ENCODE peak calls at places on chromosomes 7 and 10, in nine cellular contexts. One of them, this sample, is unnamed.

GRCh38 chr10:21427804-21428481 is 97.5 kb downstream of the SKIDA1 start:
- DNase-seq in heart right ventricle: no peak
- DNase-seq in mammary epithelial cell: peak
- DNase-seq in HFF-Myc: peak
- DNase-seq in upper lobe of right lung: no peak
- DNase-seq in Daoy: no peak
- DNase-seq in A549: peak
- DNase-seq in stimulated activated CD4-positive, alpha-beta T cell treated with anti-CD3 and anti-CD28 coated beads, Interleukin-2, amount 100 ng/mL, for 48 hours: no peak
- DNase-seq in activated T-helper 2 cell treated with anti-CD3 and anti-CD28 coated beads, Interferon-gamma antibody, Interleukin-2, Interleukin-4, amounts not matched to agents 10 μg/mL and 5 μg/mL and 100 μg/mL, durations not matched to agents 14 hours and 24 hours and 36 hours: no peak
- DNase-seq in this sample: no peak

GRCh38 chr10:97139651-97140283 is 46.0 kb downstream of the SLIT1 start:
- DNase-seq in HFF-Myc: no peak
- DNase-seq in heart right ventricle: no peak
- DNase-seq in mammary epithelial cell: no peak
- DNase-seq in Daoy: no peak
- DNase-seq in A549: no peak
- DNase-seq in activated T-helper 2 cell treated with anti-CD3 and anti-CD28 coated beads, Interferon-gamma antibody, Interleukin-2, Interleukin-4, amounts not matched to agents 10 μg/mL and 5 μg/mL and 100 μg/mL, durations not matched to agents 14 hours and 24 hours and 36 hours: no peak
- DNase-seq in stimulated activated CD4-positive, alpha-beta T cell treated with anti-CD3 and anti-CD28 coated beads, Interleukin-2, amount 100 ng/mL, for 48 hours: no peak
- DNase-seq in upper lobe of right lung: no peak
- DNase-seq in this sample: no peak

GRCh38 chr7:139341776-139342244 is 673 bp downstream of the FMC1 start:
- DNase-seq in Daoy: no peak
- DNase-seq in stimulated activated CD4-positive, alpha-beta T cell treated with anti-CD3 and anti-CD28 coated beads, Interleukin-2, amount 100 ng/mL, for 48 hours: no peak
- DNase-seq in heart right ventricle: no peak
- DNase-seq in upper lobe of right lung: no peak
- DNase-seq in A549: no peak
- DNase-seq in activated T-helper 2 cell treated with anti-CD3 and anti-CD28 coated beads, Interferon-gamma antibody, Interleukin-2, Interleukin-4, amounts not matched to agents 10 μg/mL and 5 μg/mL and 100 μg/mL, durations not matched to agents 14 hours and 24 hours and 36 hours: no peak
- DNase-seq in mammary epithelial cell: no peak
- DNase-seq in HFF-Myc: no peak
- DNase-seq in this sample: no peak

GRCh38 chr10:89894051-89894450 is 192.7 kb downstream of the KIF20B start:
- DNase-seq in upper lobe of right lung: no peak
- DNase-seq in HFF-Myc: no peak
- DNase-seq in heart right ventricle: no peak
- DNase-seq in Daoy: no peak
- DNase-seq in mammary epithelial cell: no peak
- DNase-seq in activated T-helper 2 cell treated with anti-CD3 and anti-CD28 coated beads, Interferon-gamma antibody, Interleukin-2, Interleukin-4, amounts not matched to agents 10 μg/mL and 5 μg/mL and 100 μg/mL, durations not matched to agents 14 hours and 24 hours and 36 hours: no peak
- DNase-seq in A549: no peak
- DNase-seq in stimulated activated CD4-positive, alpha-beta T cell treated with anti-CD3 and anti-CD28 coated beads, Interleukin-2, amount 100 ng/mL, for 48 hours: no peak
- DNase-seq in this sample: no peak

GRCh38 chr10:15379043-15379442 is 8.0 kb upstream of the FAM171A1 start:
- DNase-seq in stimulated activated CD4-positive, alpha-beta T cell treated with anti-CD3 and anti-CD28 coated beads, Interleukin-2, amount 100 ng/mL, for 48 hours: no peak
- DNase-seq in activated T-helper 2 cell treated with anti-CD3 and anti-CD28 coated beads, Interferon-gamma antibody, Interleukin-2, Interleukin-4, amounts not matched to agents 10 μg/mL and 5 μg/mL and 100 μg/mL, durations not matched to agents 14 hours and 24 hours and 36 hours: no peak
- DNase-seq in heart right ventricle: no peak
- DNase-seq in mammary epithelial cell: no peak
- DNase-seq in upper lobe of right lung: no peak
- DNase-seq in Daoy: no peak
- DNase-seq in HFF-Myc: no peak
- DNase-seq in A549: no peak
- DNase-seq in this sample: no peak

GRCh38 chr7:73742753-73743641 is 4.4 kb upstream of the ABHD11 start:
- DNase-seq in Daoy: peak
- DNase-seq in mammary epithelial cell: no peak
- DNase-seq in A549: peak
- DNase-seq in HFF-Myc: no peak
- DNase-seq in activated T-helper 2 cell treated with anti-CD3 and anti-CD28 coated beads, Interferon-gamma antibody, Interleukin-2, Interleukin-4, amounts not matched to agents 10 μg/mL and 5 μg/mL and 100 μg/mL, durations not matched to agents 14 hours and 24 hours and 36 hours: no peak
- DNase-seq in upper lobe of right lung: peak
- DNase-seq in stimulated activated CD4-positive, alpha-beta T cell treated with anti-CD3 and anti-CD28 coated beads, Interleukin-2, amount 100 ng/mL, for 48 hours: no peak
- DNase-seq in heart right ventricle: no peak
- DNase-seq in this sample: no peak

GRCh38 chr10:73586583-73586984 is 4.6 kb downstream of the USP54 start:
- DNase-seq in HFF-Myc: no peak
- DNase-seq in heart right ventricle: no peak
- DNase-seq in A549: peak
- DNase-seq in activated T-helper 2 cell treated with anti-CD3 and anti-CD28 coated beads, Interferon-gamma antibody, Interleukin-2, Interleukin-4, amounts not matched to agents 10 μg/mL and 5 μg/mL and 100 μg/mL, durations not matched to agents 14 hours and 24 hours and 36 hours: no peak
- DNase-seq in stimulated activated CD4-positive, alpha-beta T cell treated with anti-CD3 and anti-CD28 coated beads, Interleukin-2, amount 100 ng/mL, for 48 hours: no peak
- DNase-seq in mammary epithelial cell: peak
- DNase-seq in upper lobe of right lung: no peak
- DNase-seq in Daoy: peak
- DNase-seq in this sample: no peak

GRCh38 chr7:35685781-35686180 is 9.2 kb downstream of the HERPUD2 start:
- DNase-seq in upper lobe of right lung: no peak
- DNase-seq in activated T-helper 2 cell treated with anti-CD3 and anti-CD28 coated beads, Interferon-gamma antibody, Interleukin-2, Interleukin-4, amounts not matched to agents 10 μg/mL and 5 μg/mL and 100 μg/mL, durations not matched to agents 14 hours and 24 hours and 36 hours: no peak
- DNase-seq in Daoy: no peak
- DNase-seq in HFF-Myc: no peak
- DNase-seq in mammary epithelial cell: no peak
- DNase-seq in heart right ventricle: no peak
- DNase-seq in stimulated activated CD4-positive, alpha-beta T cell treated with anti-CD3 and anti-CD28 coated beads, Interleukin-2, amount 100 ng/mL, for 48 hours: no peak
- DNase-seq in A549: no peak
- DNase-seq in this sample: no peak

GRCh38 chr10:124105045-124105444 is 11.6 kb upstream of the CHST15 start:
- DNase-seq in stimulated activated CD4-positive, alpha-beta T cell treated with anti-CD3 and anti-CD28 coated beads, Interleukin-2, amount 100 ng/mL, for 48 hours: no peak
- DNase-seq in mammary epithelial cell: no peak
- DNase-seq in HFF-Myc: no peak
- DNase-seq in upper lobe of right lung: no peak
- DNase-seq in activated T-helper 2 cell treated with anti-CD3 and anti-CD28 coated beads, Interferon-gamma antibody, Interleukin-2, Interleukin-4, amounts not matched to agents 10 μg/mL and 5 μg/mL and 100 μg/mL, durations not matched to agents 14 hours and 24 hours and 36 hours: no peak
- DNase-seq in heart right ventricle: no peak
- DNase-seq in Daoy: no peak
- DNase-seq in A549: no peak
- DNase-seq in this sample: no peak

GRCh38 chr10:60660625-60661024 is 117.7 kb upstream of the CDK1 start:
- DNase-seq in upper lobe of right lung: no peak
- DNase-seq in HFF-Myc: no peak
- DNase-seq in heart right ventricle: no peak
- DNase-seq in mammary epithelial cell: no peak
- DNase-seq in Daoy: no peak
- DNase-seq in A549: no peak
- DNase-seq in stimulated activated CD4-positive, alpha-beta T cell treated with anti-CD3 and anti-CD28 coated beads, Interleukin-2, amount 100 ng/mL, for 48 hours: no peak
- DNase-seq in activated T-helper 2 cell treated with anti-CD3 and anti-CD28 coated beads, Interferon-gamma antibody, Interleukin-2, Interleukin-4, amounts not matched to agents 10 μg/mL and 5 μg/mL and 100 μg/mL, durations not matched to agents 14 hours and 24 hours and 36 hours: no peak
- DNase-seq in this sample: no peak

GRCh38 chr10:102400061-102400460 is 4.6 kb downstream of the NFKB2 start:
- DNase-seq in upper lobe of right lung: peak
- DNase-seq in heart right ventricle: no peak
- DNase-seq in A549: no peak
- DNase-seq in activated T-helper 2 cell treated with anti-CD3 and anti-CD28 coated beads, Interferon-gamma antibody, Interleukin-2, Interleukin-4, amounts not matched to agents 10 μg/mL and 5 μg/mL and 100 μg/mL, durations not matched to agents 14 hours and 24 hours and 36 hours: no peak
- DNase-seq in stimulated activated CD4-positive, alpha-beta T cell treated with anti-CD3 and anti-CD28 coated beads, Interleukin-2, amount 100 ng/mL, for 48 hours: no peak
- DNase-seq in HFF-Myc: no peak
- DNase-seq in mammary epithelial cell: no peak
- DNase-seq in Daoy: no peak
- DNase-seq in this sample: no peak

GRCh38 chr10:114359953-114360345 is 44.4 kb downstream of the AFAP1L2 start:
- DNase-seq in HFF-Myc: no peak
- DNase-seq in Daoy: no peak
- DNase-seq in stimulated activated CD4-positive, alpha-beta T cell treated with anti-CD3 and anti-CD28 coated beads, Interleukin-2, amount 100 ng/mL, for 48 hours: no peak
- DNase-seq in heart right ventricle: no peak
- DNase-seq in A549: no peak
- DNase-seq in upper lobe of right lung: no peak
- DNase-seq in mammary epithelial cell: no peak
- DNase-seq in activated T-helper 2 cell treated with anti-CD3 and anti-CD28 coated beads, Interferon-gamma antibody, Interleukin-2, Interleukin-4, amounts not matched to agents 10 μg/mL and 5 μg/mL and 100 μg/mL, durations not matched to agents 14 hours and 24 hours and 36 hours: no peak
- DNase-seq in this sample: no peak

GRCh38 chr10:92350411-92350810 is 59.4 kb downstream of the MARCHF5 start:
- DNase-seq in activated T-helper 2 cell treated with anti-CD3 and anti-CD28 coated beads, Interferon-gamma antibody, Interleukin-2, Interleukin-4, amounts not matched to agents 10 μg/mL and 5 μg/mL and 100 μg/mL, durations not matched to agents 14 hours and 24 hours and 36 hours: no peak
- DNase-seq in heart right ventricle: no peak
- DNase-seq in Daoy: no peak
- DNase-seq in mammary epithelial cell: no peak
- DNase-seq in HFF-Myc: no peak
- DNase-seq in A549: no peak
- DNase-seq in upper lobe of right lung: no peak
- DNase-seq in stimulated activated CD4-positive, alpha-beta T cell treated with anti-CD3 and anti-CD28 coated beads, Interleukin-2, amount 100 ng/mL, for 48 hours: no peak
- DNase-seq in this sample: no peak

GRCh38 chr7:140310337-140311002 is 87.9 kb downstream of the SLC37A3 start:
- DNase-seq in Daoy: no peak
- DNase-seq in stimulated activated CD4-positive, alpha-beta T cell treated with anti-CD3 and anti-CD28 coated beads, Interleukin-2, amount 100 ng/mL, for 48 hours: no peak
- DNase-seq in heart right ventricle: no peak
- DNase-seq in upper lobe of right lung: no peak
- DNase-seq in mammary epithelial cell: no peak
- DNase-seq in A549: no peak
- DNase-seq in activated T-helper 2 cell treated with anti-CD3 and anti-CD28 coated beads, Interferon-gamma antibody, Interleukin-2, Interleukin-4, amounts not matched to agents 10 μg/mL and 5 μg/mL and 100 μg/mL, durations not matched to agents 14 hours and 24 hours and 36 hours: no peak
- DNase-seq in HFF-Myc: no peak
- DNase-seq in this sample: no peak

GRCh38 chr7:10239643-10240345 is 733.9 kb upstream of the PHF14 start:
- DNase-seq in HFF-Myc: no peak
- DNase-seq in heart right ventricle: no peak
- DNase-seq in A549: no peak
- DNase-seq in activated T-helper 2 cell treated with anti-CD3 and anti-CD28 coated beads, Interferon-gamma antibody, Interleukin-2, Interleukin-4, amounts not matched to agents 10 μg/mL and 5 μg/mL and 100 μg/mL, durations not matched to agents 14 hours and 24 hours and 36 hours: no peak
- DNase-seq in mammary epithelial cell: no peak
- DNase-seq in Daoy: no peak
- DNase-seq in stimulated activated CD4-positive, alpha-beta T cell treated with anti-CD3 and anti-CD28 coated beads, Interleukin-2, amount 100 ng/mL, for 48 hours: no peak
- DNase-seq in upper lobe of right lung: no peak
- DNase-seq in this sample: no peak

GRCh38 chr7:107966701-107967100 is 36.3 kb downstream of the LAMB1 start:
- DNase-seq in HFF-Myc: no peak
- DNase-seq in heart right ventricle: no peak
- DNase-seq in mammary epithelial cell: peak
- DNase-seq in stimulated activated CD4-positive, alpha-beta T cell treated with anti-CD3 and anti-CD28 coated beads, Interleukin-2, amount 100 ng/mL, for 48 hours: no peak
- DNase-seq in upper lobe of right lung: no peak
- DNase-seq in activated T-helper 2 cell treated with anti-CD3 and anti-CD28 coated beads, Interferon-gamma antibody, Interleukin-2, Interleukin-4, amounts not matched to agents 10 μg/mL and 5 μg/mL and 100 μg/mL, durations not matched to agents 14 hours and 24 hours and 36 hours: no peak
- DNase-seq in Daoy: peak
- DNase-seq in A549: peak
- DNase-seq in this sample: no peak

GRCh38 chr7:25429731-25430130 is 201.4 kb upstream of the NPVF start:
- DNase-seq in heart right ventricle: no peak
- DNase-seq in activated T-helper 2 cell treated with anti-CD3 and anti-CD28 coated beads, Interferon-gamma antibody, Interleukin-2, Interleukin-4, amounts not matched to agents 10 μg/mL and 5 μg/mL and 100 μg/mL, durations not matched to agents 14 hours and 24 hours and 36 hours: no peak
- DNase-seq in HFF-Myc: no peak
- DNase-seq in mammary epithelial cell: no peak
- DNase-seq in Daoy: peak
- DNase-seq in upper lobe of right lung: no peak
- DNase-seq in A549: no peak
- DNase-seq in stimulated activated CD4-positive, alpha-beta T cell treated with anti-CD3 and anti-CD28 coated beads, Interleukin-2, amount 100 ng/mL, for 48 hours: no peak
- DNase-seq in this sample: no peak

GRCh38 chr10:60281331-60281730 is 108.3 kb downstream of the ANK3 start:
- DNase-seq in mammary epithelial cell: peak
- DNase-seq in Daoy: no peak
- DNase-seq in activated T-helper 2 cell treated with anti-CD3 and anti-CD28 coated beads, Interferon-gamma antibody, Interleukin-2, Interleukin-4, amounts not matched to agents 10 μg/mL and 5 μg/mL and 100 μg/mL, durations not matched to agents 14 hours and 24 hours and 36 hours: no peak
- DNase-seq in HFF-Myc: no peak
- DNase-seq in A549: no peak
- DNase-seq in heart right ventricle: no peak
- DNase-seq in upper lobe of right lung: no peak
- DNase-seq in stimulated activated CD4-positive, alpha-beta T cell treated with anti-CD3 and anti-CD28 coated beads, Interleukin-2, amount 100 ng/mL, for 48 hours: no peak
- DNase-seq in this sample: no peak

GRCh38 chr7:156209087-156209486 is 396.8 kb upstream of the SHH start:
- DNase-seq in A549: no peak
- DNase-seq in upper lobe of right lung: no peak
- DNase-seq in activated T-helper 2 cell treated with anti-CD3 and anti-CD28 coated beads, Interferon-gamma antibody, Interleukin-2, Interleukin-4, amounts not matched to agents 10 μg/mL and 5 μg/mL and 100 μg/mL, durations not matched to agents 14 hours and 24 hours and 36 hours: no peak
- DNase-seq in HFF-Myc: no peak
- DNase-seq in mammary epithelial cell: no peak
- DNase-seq in stimulated activated CD4-positive, alpha-beta T cell treated with anti-CD3 and anti-CD28 coated beads, Interleukin-2, amount 100 ng/mL, for 48 hours: no peak
- DNase-seq in heart right ventricle: no peak
- DNase-seq in Daoy: no peak
- DNase-seq in this sample: no peak

GRCh38 chr10:67935223-67935622 is 50.8 kb downstream of the SIRT1 start:
- DNase-seq in stimulated activated CD4-positive, alpha-beta T cell treated with anti-CD3 and anti-CD28 coated beads, Interleukin-2, amount 100 ng/mL, for 48 hours: no peak
- DNase-seq in HFF-Myc: no peak
- DNase-seq in A549: no peak
- DNase-seq in upper lobe of right lung: no peak
- DNase-seq in mammary epithelial cell: no peak
- DNase-seq in activated T-helper 2 cell treated with anti-CD3 and anti-CD28 coated beads, Interferon-gamma antibody, Interleukin-2, Interleukin-4, amounts not matched to agents 10 μg/mL and 5 μg/mL and 100 μg/mL, durations not matched to agents 14 hours and 24 hours and 36 hours: no peak
- DNase-seq in Daoy: no peak
- DNase-seq in heart right ventricle: no peak
- DNase-seq in this sample: no peak

GRCh38 chr10:133103311-133103910 is 15.7 kb downstream of the ADGRA1 start:
- DNase-seq in activated T-helper 2 cell treated with anti-CD3 and anti-CD28 coated beads, Interferon-gamma antibody, Interleukin-2, Interleukin-4, amounts not matched to agents 10 μg/mL and 5 μg/mL and 100 μg/mL, durations not matched to agents 14 hours and 24 hours and 36 hours: no peak
- DNase-seq in upper lobe of right lung: no peak
- DNase-seq in heart right ventricle: no peak
- DNase-seq in HFF-Myc: no peak
- DNase-seq in mammary epithelial cell: no peak
- DNase-seq in stimulated activated CD4-positive, alpha-beta T cell treated with anti-CD3 and anti-CD28 coated beads, Interleukin-2, amount 100 ng/mL, for 48 hours: no peak
- DNase-seq in A549: no peak
- DNase-seq in Daoy: no peak
- DNase-seq in this sample: no peak

GRCh38 chr10:26679588-26679987 is 17.9 kb upstream of the PDSS1 start:
- DNase-seq in heart right ventricle: no peak
- DNase-seq in A549: no peak
- DNase-seq in HFF-Myc: no peak
- DNase-seq in upper lobe of right lung: no peak
- DNase-seq in activated T-helper 2 cell treated with anti-CD3 and anti-CD28 coated beads, Interferon-gamma antibody, Interleukin-2, Interleukin-4, amounts not matched to agents 10 μg/mL and 5 μg/mL and 100 μg/mL, durations not matched to agents 14 hours and 24 hours and 36 hours: no peak
- DNase-seq in Daoy: no peak
- DNase-seq in stimulated activated CD4-positive, alpha-beta T cell treated with anti-CD3 and anti-CD28 coated beads, Interleukin-2, amount 100 ng/mL, for 48 hours: no peak
- DNase-seq in mammary epithelial cell: no peak
- DNase-seq in this sample: no peak

GRCh38 chr7:20651960-20652544 is 36.6 kb downstream of the ABCB5 start:
- DNase-seq in upper lobe of right lung: no peak
- DNase-seq in mammary epithelial cell: no peak
- DNase-seq in activated T-helper 2 cell treated with anti-CD3 and anti-CD28 coated beads, Interferon-gamma antibody, Interleukin-2, Interleukin-4, amounts not matched to agents 10 μg/mL and 5 μg/mL and 100 μg/mL, durations not matched to agents 14 hours and 24 hours and 36 hours: no peak
- DNase-seq in Daoy: peak
- DNase-seq in HFF-Myc: no peak
- DNase-seq in stimulated activated CD4-positive, alpha-beta T cell treated with anti-CD3 and anti-CD28 coated beads, Interleukin-2, amount 100 ng/mL, for 48 hours: no peak
- DNase-seq in A549: peak
- DNase-seq in heart right ventricle: no peak
- DNase-seq in this sample: no peak

GRCh38 chr7:5139998-5140397 is 50.0 kb upstream of the WIPI2 start:
- DNase-seq in mammary epithelial cell: no peak
- DNase-seq in activated T-helper 2 cell treated with anti-CD3 and anti-CD28 coated beads, Interferon-gamma antibody, Interleukin-2, Interleukin-4, amounts not matched to agents 10 μg/mL and 5 μg/mL and 100 μg/mL, durations not matched to agents 14 hours and 24 hours and 36 hours: no peak
- DNase-seq in A549: peak
- DNase-seq in HFF-Myc: no peak
- DNase-seq in stimulated activated CD4-positive, alpha-beta T cell treated with anti-CD3 and anti-CD28 coated beads, Interleukin-2, amount 100 ng/mL, for 48 hours: no peak
- DNase-seq in heart right ventricle: no peak
- DNase-seq in upper lobe of right lung: peak
- DNase-seq in Daoy: peak
- DNase-seq in this sample: peak

GRCh38 chr7:15558747-15559146 is 3.1 kb downstream of the AGMO start:
- DNase-seq in heart right ventricle: no peak
- DNase-seq in HFF-Myc: no peak
- DNase-seq in mammary epithelial cell: no peak
- DNase-seq in stimulated activated CD4-positive, alpha-beta T cell treated with anti-CD3 and anti-CD28 coated beads, Interleukin-2, amount 100 ng/mL, for 48 hours: no peak
- DNase-seq in A549: no peak
- DNase-seq in upper lobe of right lung: no peak
- DNase-seq in activated T-helper 2 cell treated with anti-CD3 and anti-CD28 coated beads, Interferon-gamma antibody, Interleukin-2, Interleukin-4, amounts not matched to agents 10 μg/mL and 5 μg/mL and 100 μg/mL, durations not matched to agents 14 hours and 24 hours and 36 hours: no peak
- DNase-seq in Daoy: peak
- DNase-seq in this sample: no peak

GRCh38 chr10:42367532-42368230 is 270.7 kb downstream of the ZNF33B start:
- DNase-seq in stimulated activated CD4-positive, alpha-beta T cell treated with anti-CD3 and anti-CD28 coated beads, Interleukin-2, amount 100 ng/mL, for 48 hours: no peak
- DNase-seq in upper lobe of right lung: peak
- DNase-seq in Daoy: peak
- DNase-seq in activated T-helper 2 cell treated with anti-CD3 and anti-CD28 coated beads, Interferon-gamma antibody, Interleukin-2, Interleukin-4, amounts not matched to agents 10 μg/mL and 5 μg/mL and 100 μg/mL, durations not matched to agents 14 hours and 24 hours and 36 hours: no peak
- DNase-seq in HFF-Myc: peak
- DNase-seq in heart right ventricle: peak
- DNase-seq in A549: no peak
- DNase-seq in mammary epithelial cell: peak
- DNase-seq in this sample: no peak

GRCh38 chr10:13351340-13351915 is 3.3 kb upstream of the SEPHS1 start:
- DNase-seq in HFF-Myc: no peak
- DNase-seq in Daoy: no peak
- DNase-seq in heart right ventricle: no peak
- DNase-seq in activated T-helper 2 cell treated with anti-CD3 and anti-CD28 coated beads, Interferon-gamma antibody, Interleukin-2, Interleukin-4, amounts not matched to agents 10 μg/mL and 5 μg/mL and 100 μg/mL, durations not matched to agents 14 hours and 24 hours and 36 hours: peak
- DNase-seq in mammary epithelial cell: no peak
- DNase-seq in stimulated activated CD4-positive, alpha-beta T cell treated with anti-CD3 and anti-CD28 coated beads, Interleukin-2, amount 100 ng/mL, for 48 hours: no peak
- DNase-seq in upper lobe of right lung: no peak
- DNase-seq in A549: no peak
- DNase-seq in this sample: peak

GRCh38 chr7:18976715-18977466 is 140.5 kb downstream of the TWIST1 start:
- DNase-seq in Daoy: no peak
- DNase-seq in HFF-Myc: no peak
- DNase-seq in stimulated activated CD4-positive, alpha-beta T cell treated with anti-CD3 and anti-CD28 coated beads, Interleukin-2, amount 100 ng/mL, for 48 hours: no peak
- DNase-seq in A549: no peak
- DNase-seq in activated T-helper 2 cell treated with anti-CD3 and anti-CD28 coated beads, Interferon-gamma antibody, Interleukin-2, Interleukin-4, amounts not matched to agents 10 μg/mL and 5 μg/mL and 100 μg/mL, durations not matched to agents 14 hours and 24 hours and 36 hours: no peak
- DNase-seq in upper lobe of right lung: no peak
- DNase-seq in heart right ventricle: no peak
- DNase-seq in mammary epithelial cell: no peak
- DNase-seq in this sample: no peak

GRCh38 chr10:122407375-122408125 is 33.0 kb downstream of the PLEKHA1 start:
- DNase-seq in upper lobe of right lung: no peak
- DNase-seq in heart right ventricle: no peak
- DNase-seq in activated T-helper 2 cell treated with anti-CD3 and anti-CD28 coated beads, Interferon-gamma antibody, Interleukin-2, Interleukin-4, amounts not matched to agents 10 μg/mL and 5 μg/mL and 100 μg/mL, durations not matched to agents 14 hours and 24 hours and 36 hours: no peak
- DNase-seq in mammary epithelial cell: peak
- DNase-seq in stimulated activated CD4-positive, alpha-beta T cell treated with anti-CD3 and anti-CD28 coated beads, Interleukin-2, amount 100 ng/mL, for 48 hours: no peak
- DNase-seq in Daoy: no peak
- DNase-seq in A549: no peak
- DNase-seq in HFF-Myc: peak
- DNase-seq in this sample: peak

GRCh38 chr10:110335314-110336064 is 30.8 kb upstream of the SMNDC1 start:
- DNase-seq in upper lobe of right lung: no peak
- DNase-seq in Daoy: no peak
- DNase-seq in HFF-Myc: no peak
- DNase-seq in activated T-helper 2 cell treated with anti-CD3 and anti-CD28 coated beads, Interferon-gamma antibody, Interleukin-2, Interleukin-4, amounts not matched to agents 10 μg/mL and 5 μg/mL and 100 μg/mL, durations not matched to agents 14 hours and 24 hours and 36 hours: no peak
- DNase-seq in A549: no peak
- DNase-seq in heart right ventricle: no peak
- DNase-seq in stimulated activated CD4-positive, alpha-beta T cell treated with anti-CD3 and anti-CD28 coated beads, Interleukin-2, amount 100 ng/mL, for 48 hours: no peak
- DNase-seq in mammary epithelial cell: no peak
- DNase-seq in this sample: no peak

GRCh38 chr7:129245533-129245932 is 20.7 kb downstream of the AHCYL2 start:
- DNase-seq in heart right ventricle: no peak
- DNase-seq in Daoy: no peak
- DNase-seq in A549: no peak
- DNase-seq in mammary epithelial cell: no peak
- DNase-seq in stimulated activated CD4-positive, alpha-beta T cell treated with anti-CD3 and anti-CD28 coated beads, Interleukin-2, amount 100 ng/mL, for 48 hours: no peak
- DNase-seq in HFF-Myc: no peak
- DNase-seq in activated T-helper 2 cell treated with anti-CD3 and anti-CD28 coated beads, Interferon-gamma antibody, Interleukin-2, Interleukin-4, amounts not matched to agents 10 μg/mL and 5 μg/mL and 100 μg/mL, durations not matched to agents 14 hours and 24 hours and 36 hours: no peak
- DNase-seq in upper lobe of right lung: no peak
- DNase-seq in this sample: no peak

This sample was measured in stimulated activated naive CD4-positive, alpha-beta T cell.